ENCODE peak calls at places on chromosomes 6 and 20, in four cellular contexts. J is stomach, F is GM23248, U is SJSA1. L is an unnamed sample.

GRCh38 chr20:63790572-63791168 is 40.4 kb downstream of the ZBTB46 start:
- DNase-seq in J (no peak), F (no peak), U (no peak), L (no peak)

GRCh38 chr6:114075777-114076176 is 104.8 kb upstream of the HDAC2 start:
- DNase-seq in J (no peak), F (no peak), U (no peak), L (no peak)

GRCh38 chr20:62365814-62366369 is 1.2 kb downstream of the LAMA5 start:
- DNase-seq in J (no peak), F (no peak), U (no peak), L (no peak)

GRCh38 chr20:43541214-43541613 is 17.6 kb upstream of the SGK2 start:
- DNase-seq in J (no peak), F (peak; percentile 74), U (no peak), L (no peak)

GRCh38 chr6:93701526-93701925 is 282.2 kb upstream of the EPHA7 start:
- DNase-seq in J (no peak), F (no peak), U (no peak), L (no peak)

GRCh38 chr6:108969776-108970175 is 121.6 kb downstream of the ARMC2 start:
- DNase-seq in J (no peak), F (peak; percentile 47), U (no peak), L (no peak)

GRCh38 chr20:4171538-4172116 is 156.3 kb upstream of the RNF24 start:
- DNase-seq in J (no peak), F (peak; percentile 26), U (peak; percentile 23), L (no peak)

GRCh38 chr20:22420116-22420598 is 164.2 kb downstream of the FOXA2 start:
- DNase-seq in J (no peak), F (no peak), U (no peak), L (no peak)

GRCh38 chr6:144710207-144710606 is 425.1 kb downstream of the UTRN start:
- DNase-seq in J (no peak), F (peak; percentile 96), U (peak; percentile 58), L (peak; percentile 29)

GRCh38 chr20:9294081-9294480 is 220.3 kb upstream of the LAMP5 start:
- DNase-seq in J (no peak), F (peak; percentile 45), U (peak; percentile 41), L (no peak)

DNA sequence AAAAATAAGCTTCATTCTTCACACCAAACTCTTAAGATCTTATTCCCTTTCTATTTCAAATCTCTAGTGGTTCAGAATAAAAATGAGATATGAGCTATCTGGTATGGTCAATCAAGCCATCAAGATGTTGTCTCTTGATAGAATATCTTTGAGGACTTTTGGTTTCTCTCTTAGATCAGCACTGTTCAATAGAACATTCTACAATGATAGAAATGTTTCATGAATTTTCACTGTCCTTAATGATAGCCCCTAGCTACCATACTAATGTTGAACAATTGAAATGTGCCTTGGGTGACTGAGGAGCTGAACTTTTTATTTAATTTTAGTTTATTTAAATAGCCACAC is 24.1 kb upstream of the HINT3 start:
- DNase-seq in J (no peak), F (no peak), U (no peak), L (no peak)
- H3K4me3 ChIP-seq in J (no peak overlapping the region), F (no peak overlapping the region), U (no peak overlapping the region), L (no peak overlapping the region)

GRCh38 chr6:100446922-100447899 is 17.5 kb downstream of the SIM1 start:
- DNase-seq in J (no peak), F (no peak), U (no peak), L (no peak)
- H3K4me3 ChIP-seq in J (peak overlapping the region; percentile 20), F (no peak overlapping the region), U (no peak overlapping the region), L (peak overlapping the region; percentile 49)

DNA sequence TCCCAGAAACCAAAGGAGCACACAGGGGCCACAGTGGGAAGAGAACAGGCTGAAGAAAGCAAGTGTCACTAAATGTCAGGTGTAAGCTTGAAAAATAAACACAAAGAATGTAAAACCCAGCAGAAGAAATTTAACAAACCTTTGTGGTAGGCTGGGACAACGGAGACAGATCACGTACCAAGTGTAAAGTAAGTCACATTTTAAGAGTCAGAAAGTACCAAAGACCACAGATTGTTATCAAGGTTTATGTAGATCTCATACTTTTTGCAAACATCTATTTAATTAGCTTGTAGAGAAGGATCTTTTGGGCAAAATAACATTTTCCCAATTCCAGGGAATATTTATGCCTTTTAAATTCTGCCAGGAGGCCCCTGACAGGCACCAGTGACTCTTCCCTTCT is 1.6 kb downstream of the CLIC5 start:
- DNase-seq in J (no peak), F (no peak), U (no peak), L (no peak)
- H3K4me3 ChIP-seq in J (peak overlapping the region; percentile 65), F (no peak overlapping the region), U (no peak overlapping the region), L (no peak overlapping the region)

GRCh38 chr6:43426928-43427405 is 374 bp upstream of the ABCC10 start:
- DNase-seq in J (no peak), F (no peak), U (no peak), L (no peak)
- H3K4me3 ChIP-seq in J (peak overlapping the region; percentile 79), F (peak overlapping the region; percentile 93), U (peak overlapping the region; percentile 69), L (peak overlapping the region; percentile 66)

GRCh38 chr6:104958720-104959452 is 2.0 kb downstream of the LIN28B start:
- DNase-seq in J (no peak), F (peak; percentile 7), U (no peak), L (no peak)
- H3K4me3 ChIP-seq in J (no peak overlapping the region), F (no peak overlapping the region), U (no peak overlapping the region), L (no peak overlapping the region)

GRCh38 chr20:31712564-31713311 is 9.9 kb downstream of the BCL2L1 start:
- DNase-seq in J (peak; percentile 92), F (peak; percentile 72), U (peak; percentile 97), L (peak; percentile 70)
- H3K4me3 ChIP-seq in J (peak overlapping the region; percentile 13), F (peak overlapping the region; percentile 69), U (peak overlapping the region; percentile 11), L (peak overlapping the region; percentile 22)

DNA sequence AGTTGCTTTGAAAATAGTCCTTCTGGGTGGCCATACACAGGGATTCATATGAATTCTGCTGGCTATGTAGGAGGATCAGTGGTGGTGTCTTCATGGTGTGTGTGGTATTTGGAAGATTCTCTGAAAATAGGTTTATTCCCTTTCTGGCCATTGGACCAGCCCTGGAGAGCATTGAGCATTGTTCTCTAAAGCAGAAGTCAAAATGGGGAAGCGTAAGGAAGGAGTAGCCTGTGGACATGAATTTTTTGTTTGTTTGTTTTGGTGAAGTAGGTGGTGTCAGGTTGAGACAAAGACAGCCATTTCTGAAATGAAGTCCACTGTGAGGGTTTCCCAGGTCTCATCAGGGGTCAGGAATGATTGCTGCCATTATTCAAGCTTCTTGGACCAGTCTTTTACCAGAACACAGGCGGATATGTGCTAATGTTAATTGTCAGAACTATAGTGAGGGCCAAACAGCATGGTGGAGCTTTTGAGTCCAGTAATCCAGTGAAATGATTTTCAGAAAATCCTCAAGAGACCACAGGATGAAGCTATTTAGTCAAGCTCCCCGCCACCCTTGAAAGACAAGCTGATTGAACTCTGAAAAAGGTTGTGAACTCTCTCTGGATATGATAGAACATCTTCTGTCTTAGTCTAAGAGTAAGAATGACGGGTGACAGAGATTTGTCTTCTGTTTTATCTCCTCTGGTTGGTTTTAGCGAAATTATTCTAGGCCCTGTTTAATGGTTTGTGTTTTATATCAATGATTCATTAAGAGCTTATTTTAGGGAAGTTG is 60.0 kb downstream of the DNAH8 start:
- DNase-seq in J (no peak), F (no peak), U (no peak), L (no peak)
- H3K4me3 ChIP-seq in J (no peak overlapping the region), F (no peak overlapping the region), U (no peak overlapping the region), L (no peak overlapping the region)

DNA sequence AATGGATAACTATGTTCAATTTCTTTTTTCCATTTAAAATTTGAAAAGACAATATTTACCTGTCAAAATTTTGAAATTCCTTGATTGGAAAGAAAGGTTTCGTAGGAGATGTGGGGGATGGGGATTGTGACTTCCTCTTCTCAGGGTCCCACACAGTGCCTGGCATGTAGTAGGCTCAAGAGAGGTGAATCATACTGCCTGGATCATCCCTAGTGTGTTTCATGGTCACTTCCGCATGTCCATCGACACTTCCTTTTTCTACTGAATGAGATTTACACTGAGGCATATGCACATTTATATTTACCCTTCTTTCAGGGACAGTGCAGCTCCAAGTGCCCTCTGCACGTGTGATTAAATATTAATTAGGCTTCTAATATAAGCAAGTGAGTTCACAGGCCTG is 177.4 kb upstream of the MMS22L start:
- DNase-seq in J (no peak), F (no peak), U (no peak), L (no peak)
- H3K4me3 ChIP-seq in J (no peak overlapping the region), F (no peak overlapping the region), U (no peak overlapping the region), L (no peak overlapping the region)

GRCh38 chr6:5892669-5893068 is 114.1 kb downstream of the NRN1 start:
- DNase-seq in J (no peak), F (no peak), U (no peak), L (no peak)
- H3K4me3 ChIP-seq in J (peak overlapping the region; percentile 28), F (peak overlapping the region; percentile 53), U (no peak overlapping the region), L (no peak overlapping the region)